ENCODE peak calls at places on chromosomes 6 and 20, in nine cellular contexts. F is prostate gland; Z is body of pancreas; D is aorta; I is cardiac muscle cell; H is GM23248; Q is CD8-positive, alpha-beta T cell; J is A549; E is endodermal cell. C is an unnamed sample. For H3K4me1, the result is how much of the 10 kb centered on the place peaks cover.

GRCh38 chr20:1623501-1624250 is 3.9 kb upstream of the SIRPB1 start:
- DNase-seq in F (no peak), Z (no peak), D (no peak), I (no peak), H (no peak), Q (no peak), J (no peak), E (no peak), C (no peak)

GRCh38 chr6:163395122-163395521 is 19.4 kb upstream of the QKI start:
- DNase-seq in F (no peak), Z (no peak), D (no peak), I (no peak), H (no peak), Q (no peak), J (no peak), E (no peak), C (no peak)

GRCh38 chr6:85354761-85355618 is 94.9 kb upstream of the NT5E start:
- DNase-seq in F (peak), Z (peak), D (peak), I (peak), H (peak), Q (peak), J (peak), E (peak), C (peak)

GRCh38 chr6:156794963-156795362 is 17.8 kb downstream of the ARID1B start:
- DNase-seq in F (no peak), Z (no peak), D (no peak), I (no peak), H (no peak), Q (no peak), J (no peak), E (peak), C (no peak)

GRCh38 chr6:117265425-117266266 is at the start of gene VGLL2:
- DNase-seq in F (no peak), Z (peak), D (peak), I (peak), H (peak), Q (no peak), J (peak), E (peak), C (peak)

GRCh38 chr6:43267619-43268347 is 24.5 kb downstream of the TTBK1 start:
- DNase-seq in F (no peak), Z (peak), D (no peak), I (peak), H (no peak), Q (no peak), J (no peak), E (peak), C (peak)

GRCh38 chr6:35550437-35550836 is 37.7 kb upstream of the TULP1 start:
- DNase-seq in F (no peak), Z (no peak), D (no peak), I (no peak), H (no peak), Q (no peak), J (no peak), E (no peak), C (no peak)

GRCh38 chr20:35226775-35227681 is 538 bp downstream of the MMP24 start:
- DNase-seq in F (no peak), Z (peak), D (peak), I (peak), H (peak), Q (peak), J (peak), E (peak), C (peak)

GRCh38 chr6:97594834-97595233 is 311.8 kb upstream of the MMS22L start:
- DNase-seq in F (no peak), Z (no peak), D (no peak), I (peak), H (peak), Q (no peak), J (no peak), E (no peak), C (no peak)

GRCh38 chr6:137056121-137056880 is 11.5 kb upstream of the IL20RA start:
- DNase-seq in F (no peak), Z (no peak), D (no peak), I (no peak), H (no peak), Q (no peak), J (no peak), E (no peak), C (no peak)

GRCh38 chr6:167502471-167502870 is 177.6 kb downstream of the TTLL2 start:
- DNase-seq in F (no peak), Z (no peak), D (no peak), I (no peak), H (no peak), Q (no peak), J (no peak), E (no peak), C (no peak)

GRCh38 chr6:132388291-132388690 is 13.0 kb downstream of the MOXD1 start:
- DNase-seq in F (no peak), Z (no peak), D (no peak), I (no peak), H (peak), Q (no peak), J (no peak), E (no peak), C (no peak)

GRCh38 chr6:38443750-38444149 is 196.0 kb downstream of the BTBD9 start:
- DNase-seq in F (no peak), Z (no peak), D (no peak), I (no peak), H (no peak), Q (no peak), J (no peak), E (no peak), C (no peak)

GRCh38 chr6:131199568-131200272 is 64.5 kb downstream of the AKAP7 start:
- DNase-seq in F (no peak), Z (peak), D (peak), I (peak), H (peak), Q (peak), J (no peak), E (peak), C (peak)

GRCh38 chr6:160435935-160436334 is 87.8 kb downstream of the SLC22A3 start:
- DNase-seq in F (no peak), Z (no peak), D (no peak), I (no peak), H (no peak), Q (no peak), J (no peak), E (no peak), C (no peak)

GRCh38 chr20:38764563-38765355 is 16.5 kb downstream of the ACTR5 start:
- DNase-seq in F (no peak), Z (peak), D (peak), I (no peak), H (peak), Q (no peak), J (peak), E (no peak), C (peak)

GRCh38 chr20:48739395-48740268 is 88.2 kb downstream of the PREX1 start:
- DNase-seq in F (no peak), Z (no peak), D (no peak), I (no peak), H (peak), Q (no peak), J (no peak), E (no peak), C (no peak)

GRCh38 chr20:1321654-1321939 is 7.3 kb downstream of the SDCBP2 start:
- DNase-seq in F (no peak), Z (no peak), D (no peak), I (no peak), H (no peak), Q (no peak), J (no peak), E (no peak), C (no peak)

GRCh38 chr6:30990422-30991086 is 7.0 kb downstream of the MUC21 start:
- DNase-seq in F (no peak), Z (no peak), D (no peak), I (no peak), H (no peak), Q (no peak), J (no peak), E (no peak), C (peak)

GRCh38 chr6:14134211-14134910 is 16.8 kb downstream of the CD83 start:
- DNase-seq in F (no peak), Z (no peak), D (no peak), I (no peak), H (no peak), Q (no peak), J (no peak), E (no peak), C (no peak)

GRCh38 chr6:53616450-53617357 is 48.9 kb downstream of the KLHL31 start:
- DNase-seq in F (no peak), Z (no peak), D (no peak), I (no peak), H (no peak), Q (no peak), J (peak), E (no peak), C (no peak)

GRCh38 chr6:40962241-40962640 is 76.8 kb downstream of the UNC5CL start:
- DNase-seq in F (no peak), Z (no peak), D (no peak), I (no peak), H (peak), Q (no peak), J (peak), E (no peak), C (no peak)

GRCh38 chr20:50189681-50190250 is 864 bp upstream of the CEBPB start:
- DNase-seq in F (no peak), Z (peak), D (peak), I (no peak), H (peak), Q (no peak), J (no peak), E (peak), C (peak)

GRCh38 chr6:128179890-128180440 is 279.1 kb upstream of the THEMIS start:
- DNase-seq in F (no peak), Z (no peak), D (no peak), I (no peak), H (no peak), Q (no peak), J (no peak), E (no peak), C (no peak)

GRCh38 chr6:24245275-24245674 is 112.6 kb downstream of the DCDC2 start:
- DNase-seq in F (no peak), Z (no peak), D (no peak), I (no peak), H (no peak), Q (no peak), J (no peak), E (no peak), C (no peak)

GRCh38 chr6:19999319-20000191 is 162.4 kb downstream of the ID4 start:
- DNase-seq in F (no peak), Z (no peak), D (no peak), I (no peak), H (peak), Q (no peak), J (no peak), E (peak), C (no peak)

GRCh38 chr6:41049955-41050354 is 3.0 kb upstream of the APOBEC2 start:
- DNase-seq in F (no peak), Z (no peak), D (no peak), I (no peak), H (no peak), Q (no peak), J (no peak), E (no peak), C (no peak)

GRCh38 chr6:53892707-53893106 is 97.9 kb downstream of the LRRC1 start:
- DNase-seq in F (no peak), Z (no peak), D (no peak), I (no peak), H (no peak), Q (no peak), J (no peak), E (no peak), C (no peak)

DNA sequence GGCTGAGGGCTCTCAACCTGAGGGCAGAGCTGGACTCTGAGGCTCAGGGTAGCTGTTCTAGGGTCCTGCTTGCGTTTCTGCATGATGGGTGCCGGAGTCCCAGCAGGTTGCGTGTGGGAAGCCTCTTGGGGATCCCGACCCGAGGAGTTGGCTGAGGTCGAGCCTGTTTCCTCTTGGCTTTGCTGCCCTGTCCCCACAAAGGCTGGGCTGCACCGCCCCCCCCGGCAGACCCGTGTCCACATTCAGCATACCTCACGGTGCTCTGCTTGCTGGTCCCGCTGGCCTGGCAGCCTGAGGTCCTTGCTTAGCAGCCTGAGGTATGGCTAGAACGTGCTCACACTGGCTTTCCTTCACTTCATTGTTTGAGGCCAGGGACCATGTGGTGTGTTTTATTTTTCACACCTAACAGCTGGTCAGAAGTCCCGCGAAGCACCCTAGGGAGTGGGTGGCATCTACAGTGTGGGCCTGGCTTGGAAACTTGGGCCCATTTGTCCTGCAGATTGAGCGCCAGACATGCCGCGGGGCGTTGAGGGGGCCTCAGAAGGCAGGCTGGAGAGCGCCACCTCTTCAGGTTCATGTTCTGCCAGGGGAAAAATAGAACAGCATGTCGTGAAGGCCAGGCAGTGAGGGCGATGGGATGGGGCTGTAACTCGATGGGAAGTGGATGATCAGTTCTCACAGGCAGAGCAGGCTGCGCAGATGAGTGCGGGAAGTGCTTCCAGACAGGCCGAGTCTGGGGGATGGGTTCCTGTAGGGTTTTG is 9.5 kb downstream of the LSM14B start:
- DNase-seq in F (no peak), Z (no peak), D (no peak), I (no peak), H (no peak), Q (no peak), J (no peak), E (no peak), C (no peak)
- H3K27ac ChIP-seq in F (no peak), Z (no peak), D (no peak), I (no peak), H (no peak), Q (no peak), J (no peak), E (no peak), C (no peak)

DNA sequence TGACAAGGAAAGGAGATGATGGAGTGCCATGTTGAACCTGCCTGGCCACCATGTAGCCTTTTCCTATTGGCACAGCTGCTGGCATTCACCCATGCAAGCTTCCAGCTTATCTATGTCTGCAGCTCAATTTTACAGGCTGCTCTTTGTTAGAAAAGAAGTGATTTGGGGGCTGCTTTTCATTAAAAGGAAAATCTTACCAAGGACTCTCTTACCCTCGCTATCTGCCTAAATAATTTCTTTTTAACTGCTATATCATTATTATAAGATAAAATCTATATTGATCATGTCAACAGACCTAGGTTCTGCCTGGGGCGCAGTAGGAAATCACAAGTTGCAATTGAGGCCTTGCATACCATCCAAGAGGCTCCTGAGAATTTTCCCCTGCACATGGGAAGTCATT is 167.2 kb downstream of the SYNDIG1 start:
- DNase-seq in F (no peak), Z (no peak), D (no peak), I (no peak), H (no peak), Q (no peak), J (no peak), E (no peak), C (no peak)
- H3K4me1 ChIP-seq in F (under half), Z (under half), D (under half), I (under half), H (under half), Q (under half), J (under half), E (under half), C (under half)

GRCh38 chr6:158408552-158409130 is 96.4 kb downstream of the TULP4 start:
- DNase-seq in F (no peak), Z (peak), D (peak), I (peak), H (peak), Q (no peak), J (no peak), E (no peak), C (no peak)

GRCh38 chr6:158411998-158412397 is 99.7 kb downstream of the TULP4 start:
- DNase-seq in F (no peak), Z (no peak), D (no peak), I (no peak), H (no peak), Q (no peak), J (no peak), E (no peak), C (peak)

GRCh38 chr6:158408013-158408412 is 95.7 kb downstream of the TULP4 start:
- DNase-seq in F (no peak), Z (no peak), D (no peak), I (no peak), H (no peak), Q (no peak), J (no peak), E (no peak), C (no peak)

GRCh38 chr6:158410784-158411183 is 98.5 kb downstream of the TULP4 start:
- DNase-seq in F (no peak), Z (no peak), D (no peak), I (no peak), H (no peak), Q (no peak), J (no peak), E (no peak), C (no peak)

GRCh38 chr6:158409451-158409850 is 97.2 kb downstream of the TULP4 start:
- DNase-seq in F (no peak), Z (no peak), D (no peak), I (no peak), H (peak), Q (no peak), J (no peak), E (no peak), C (peak)
- H3K27ac ChIP-seq in F (no peak), Z (no peak), D (peak), I (no peak), H (peak), Q (no peak), J (no peak), E (no peak), C (no peak)

GRCh38 chr20:36482044-36482473 is 59.3 kb upstream of the MYL9 start:
- DNase-seq in F (no peak), Z (peak), D (no peak), I (peak), H (no peak), Q (no peak), J (no peak), E (no peak), C (no peak)
- H3K4me1 ChIP-seq in F (under half), Z (half or more), D (under half), I (under half), H (half or more), Q (under half), J (under half), E (under half), C (under half)

DNA sequence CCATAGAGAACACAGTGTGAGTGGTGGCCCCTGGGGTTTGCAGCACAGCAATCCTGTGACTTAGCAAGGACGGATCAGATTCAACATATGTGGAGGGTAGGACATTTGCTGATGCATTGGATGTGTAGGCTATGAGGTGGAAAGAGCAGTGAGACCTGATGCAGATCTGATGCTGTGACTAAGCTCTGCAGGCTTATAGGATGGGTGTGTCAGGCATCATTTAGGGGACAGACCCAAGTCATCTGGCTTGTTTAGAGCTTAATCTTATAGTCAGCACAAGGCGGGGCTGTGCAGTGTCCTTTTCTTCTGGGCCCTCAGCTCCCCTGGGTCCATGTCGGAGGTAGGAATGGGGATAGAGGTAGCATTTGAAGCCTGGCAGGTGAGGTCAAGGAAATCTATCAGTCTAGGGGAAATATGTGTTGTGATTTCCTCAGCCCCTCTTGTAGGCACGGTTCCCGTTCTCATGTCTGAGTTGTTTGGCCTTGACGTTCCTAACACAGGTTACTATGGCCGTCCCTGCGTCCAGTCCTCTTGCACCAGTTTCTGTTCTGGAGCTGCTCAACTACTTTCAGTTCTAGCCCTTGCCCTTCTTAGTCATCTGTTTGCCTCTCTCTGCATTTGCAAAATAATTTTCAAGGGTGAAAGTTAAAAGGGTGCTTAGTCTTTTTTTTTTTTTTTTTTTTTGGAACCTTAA is 15.6 kb upstream of the MAPRE1 start:
- DNase-seq in F (no peak), Z (no peak), D (no peak), I (no peak), H (no peak), Q (no peak), J (no peak), E (no peak), C (no peak)
- H3K27ac ChIP-seq in F (no peak), Z (no peak), D (no peak), I (no peak), H (no peak), Q (no peak), J (no peak), E (no peak), C (no peak)

DNA sequence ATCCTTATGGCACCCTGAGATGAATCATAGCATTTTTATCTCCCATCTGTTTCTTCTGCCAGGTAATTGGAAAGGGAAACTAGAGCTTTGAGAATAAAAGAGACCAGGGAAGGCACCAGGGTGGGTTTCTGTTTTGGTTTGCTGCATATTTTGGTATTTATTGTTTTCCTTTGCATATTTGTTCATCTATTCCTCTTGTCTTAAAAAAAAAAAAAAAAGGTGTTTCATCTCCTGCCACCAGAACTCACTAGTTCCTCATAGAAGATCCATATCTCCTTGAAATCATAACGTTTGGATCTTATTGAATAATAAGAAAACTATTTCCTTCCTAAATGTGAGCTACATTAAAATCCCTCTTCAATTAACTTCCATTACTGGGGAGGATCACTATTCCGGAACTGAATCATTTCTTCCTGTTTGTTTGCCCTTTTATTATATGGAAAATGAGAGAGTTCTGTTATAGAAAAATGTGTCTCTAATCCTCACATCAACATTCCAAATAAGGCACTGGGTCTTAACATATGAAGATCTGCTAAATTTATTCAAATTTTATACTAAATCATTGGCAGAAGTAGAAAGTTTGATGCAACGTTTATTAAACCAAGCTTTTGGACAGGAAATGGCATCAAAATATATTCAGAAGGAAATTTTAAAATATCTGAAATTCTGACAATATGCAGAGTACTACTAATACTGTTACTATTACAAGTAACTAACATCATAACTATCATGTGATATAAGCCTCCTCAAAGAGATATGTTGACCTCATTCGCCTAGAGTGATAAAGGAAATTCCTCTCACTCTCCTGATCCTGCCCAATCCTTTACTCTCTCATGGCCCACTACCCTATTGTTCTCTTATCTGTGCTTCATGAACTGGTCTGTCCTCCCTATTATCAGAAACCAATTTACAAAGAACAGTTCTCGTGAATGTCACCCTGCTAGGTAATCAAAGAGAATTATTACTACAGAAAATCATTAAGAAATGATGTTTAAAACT is 229.4 kb upstream of the RSPO3 start:
- DNase-seq in F (no peak), Z (no peak), D (no peak), I (no peak), H (no peak), Q (no peak), J (no peak), E (no peak), C (no peak)
- H3K4me1 ChIP-seq in F (under half), Z (under half), D (under half), I (under half), H (under half), Q (under half), J (under half), E (under half), C (under half)

GRCh38 chr6:150922137-150922536 is 56.6 kb downstream of the MTHFD1L start:
- DNase-seq in F (no peak), Z (no peak), D (no peak), I (no peak), H (no peak), Q (no peak), J (no peak), E (no peak), C (no peak)
- H3K27ac ChIP-seq in F (no peak), Z (no peak), D (no peak), I (no peak), H (no peak), Q (no peak), J (no peak), E (no peak), C (no peak)

C was measured in small intestine.